ENCODE peak calls at places on chromosomes 6 and 20, in six cellular contexts. G is A549, O is HepG2, L is GM12878, M is endothelial cell of umbilical vein, J is K562. X is an unnamed sample.

GRCh38 chr6:411402-412145 is 20.0 kb downstream of the IRF4 start:
- DNase-seq in G (no peak), O (no peak), L (no peak), M (no peak), J (no peak), X (peak; percentile 22)

GRCh38 chr6:27213544-27214125 is 33.9 kb upstream of the PRSS16 start:
- DNase-seq in G (peak; percentile 83), O (no peak), L (no peak), M (peak; percentile 21), J (peak; percentile 70), X (peak; percentile 12)

GRCh38 chr6:165729307-165729936 is 66.4 kb upstream of the PDE10A start:
- DNase-seq in G (peak; percentile 13), O (peak; percentile 13), L (no peak), M (peak; percentile 40), J (peak; percentile 73), X (peak; percentile 35)

GRCh38 chr20:56445130-56445529 is 23.3 kb upstream of the RTF2 start:
- DNase-seq in G (no peak), O (no peak), L (no peak), M (no peak), J (no peak), X (no peak)

GRCh38 chr20:9955646-9956045 is 79.1 kb upstream of the ANKEF1 start:
- DNase-seq in G (peak; percentile 17), O (no peak), L (no peak), M (peak; percentile 17), J (no peak), X (no peak)

GRCh38 chr6:27214126-27214601 is 33.3 kb upstream of the PRSS16 start:
- DNase-seq in G (peak; percentile 58), O (no peak), L (no peak), M (no peak), J (no peak), X (no peak)

GRCh38 chr6:169592558-169592957 is 109.3 kb downstream of the WDR27 start:
- DNase-seq in G (no peak), O (no peak), L (no peak), M (no peak), J (no peak), X (no peak)

GRCh38 chr6:107741191-107741680 is 82.9 kb downstream of the SCML4 start:
- DNase-seq in G (no peak), O (no peak), L (no peak), M (no peak), J (no peak), X (no peak)

GRCh38 chr6:145963216-145964068 is 716 bp downstream of the SHPRH start:
- DNase-seq in G (peak; percentile 27), O (no peak), L (peak; percentile 8), M (peak; percentile 68), J (peak; percentile 58), X (peak; percentile 76)

GRCh38 chr6:48641544-48641943 is 530.5 kb upstream of the PTCHD4 start:
- DNase-seq in G (no peak), O (no peak), L (no peak), M (no peak), J (no peak), X (no peak)

GRCh38 chr20:18587665-18588553 is at the start of gene DTD1:
- DNase-seq in G (peak; percentile 95), O (peak; percentile 84), L (peak; percentile 57), M (peak; percentile 85), J (peak; percentile 90), X (peak; percentile 93)

GRCh38 chr20:49563015-49563980 is 4.6 kb downstream of the PTGIS start:
- DNase-seq in G (no peak), O (no peak), L (no peak), M (no peak), J (no peak), X (no peak)

GRCh38 chr6:48184644-48185043 is 73.6 kb upstream of the PTCHD4 start:
- DNase-seq in G (no peak), O (no peak), L (no peak), M (no peak), J (no peak), X (no peak)

GRCh38 chr6:157741321-157741720 is 81.7 kb upstream of the SNX9 start:
- DNase-seq in G (no peak), O (no peak), L (no peak), M (no peak), J (no peak), X (no peak)

GRCh38 chr6:17115251-17116089 is 13.6 kb downstream of the STMND1 start:
- DNase-seq in G (peak; percentile 72), O (peak; percentile 47), L (no peak), M (peak; percentile 36), J (no peak), X (no peak)

GRCh38 chr20:15022921-15023320 is 685.5 kb upstream of the FLRT3 start:
- DNase-seq in G (no peak), O (no peak), L (no peak), M (no peak), J (no peak), X (no peak)

GRCh38 chr6:39819226-39819625 is 27.1 kb downstream of the DAAM2 start:
- DNase-seq in G (no peak), O (no peak), L (no peak), M (no peak), J (no peak), X (no peak)
- H3K4me3 ChIP-seq in G (no peak overlapping the region), O (no peak overlapping the region), L (no peak overlapping the region), M (no peak overlapping the region), J (no peak overlapping the region), X (no peak overlapping the region)

GRCh38 chr6:3370361-3371221 is 86.3 kb downstream of the SLC22A23 start:
- DNase-seq in G (no peak), O (peak; percentile 91), L (no peak), M (no peak), J (no peak), X (no peak)

GRCh38 chr6:3372184-3372846 is 84.5 kb downstream of the SLC22A23 start:
- DNase-seq in G (no peak), O (no peak), L (no peak), M (no peak), J (peak; percentile 67), X (no peak)

GRCh38 chr6:3369985-3370360 is 86.9 kb downstream of the SLC22A23 start:
- DNase-seq in G (no peak), O (no peak), L (no peak), M (no peak), J (no peak), X (no peak)

GRCh38 chr6:3372912-3373554 is 83.8 kb downstream of the SLC22A23 start:
- DNase-seq in G (peak; percentile 42), O (peak; percentile 92), L (no peak), M (no peak), J (no peak), X (no peak)

GRCh38 chr6:3371222-3371949 is 85.5 kb downstream of the SLC22A23 start:
- DNase-seq in G (no peak), O (no peak), L (no peak), M (no peak), J (no peak), X (no peak)
- TF ChIP-seq MYC in G (no peak), O (no peak), L (no peak), M (no peak), J (no peak), X (no peak)

GRCh38 chr6:117548797-117549301 is 53.5 kb downstream of the GOPC start:
- DNase-seq in G (peak; percentile 39), O (peak; percentile 77), L (no peak), M (peak; percentile 87), J (no peak), X (no peak)
- H3K4me3 ChIP-seq in G (no peak overlapping the region), O (no peak overlapping the region), L (no peak overlapping the region), M (no peak overlapping the region), J (no peak overlapping the region), X (no peak overlapping the region)

GRCh38 chr6:150550244-150550643 is 49.4 kb upstream of the PLEKHG1 start:
- DNase-seq in G (no peak), O (no peak), L (no peak), M (no peak), J (no peak), X (no peak)
- TF ChIP-seq MYC in G (no peak), O (no peak), L (no peak), M (no peak), J (no peak), X (no peak)

GRCh38 chr6:31882344-31882743 is 3.5 kb upstream of the SLC44A4 start:
- DNase-seq in G (no peak), O (no peak), L (no peak), M (peak; percentile 29), J (no peak), X (no peak)
- H3K4me3 ChIP-seq in G (no peak overlapping the region), O (no peak overlapping the region), L (no peak overlapping the region), M (no peak overlapping the region), J (no peak overlapping the region), X (no peak overlapping the region)

GRCh38 chr6:33988121-33989015 is 157.5 kb downstream of the GRM4 start:
- DNase-seq in G (no peak), O (peak; percentile 96), L (no peak), M (no peak), J (no peak), X (no peak)
- TF ChIP-seq MYC in G (no peak), O (peak; percentile 72), L (no peak), M (no peak), J (no peak), X (no peak)

GRCh38 chr6:11043552-11043960 is 549 bp downstream of the ELOVL2 start:
- DNase-seq in G (no peak), O (no peak), L (no peak), M (no peak), J (peak; percentile 16), X (peak; percentile 6)
- H3K4me3 ChIP-seq in G (peak overlapping the region; percentile 97), O (peak overlapping the region; percentile 86), L (peak overlapping the region; percentile 58), M (peak overlapping the region; percentile 26), J (peak overlapping the region; percentile 43), X (no peak overlapping the region)